ENCODE peak calls at places on chromosomes 7 and 10, in seven cellular contexts. One of them, this sample, is unnamed.

GRCh38 chr10:77236029-77236428 is 401.6 kb downstream of the KCNMA1 start:
- DNase-seq in Kasumi-1: no peak
- DNase-seq in heart left ventricle: no peak
- DNase-seq in renal cortical epithelial cell: no peak
- DNase-seq in astrocyte of the cerebellum: no peak
- DNase-seq in astrocyte of the spinal cord: no peak
- DNase-seq in fibroblast of pulmonary artery: no peak
- DNase-seq in this sample: no peak

GRCh38 chr10:105950410-105950809 is 1214.1 kb downstream of the SORCS1 start:
- DNase-seq in fibroblast of pulmonary artery: peak; percentile 71
- DNase-seq in renal cortical epithelial cell: peak; percentile 45
- DNase-seq in heart left ventricle: no peak
- DNase-seq in astrocyte of the spinal cord: peak; percentile 50
- DNase-seq in astrocyte of the cerebellum: peak; percentile 26
- DNase-seq in Kasumi-1: peak; percentile 78
- DNase-seq in this sample: peak; percentile 73

GRCh38 chr7:141073173-141073640 is 657 bp upstream of the TMEM178B start:
- DNase-seq in astrocyte of the cerebellum: no peak
- DNase-seq in renal cortical epithelial cell: peak; percentile 25
- DNase-seq in heart left ventricle: peak; percentile 72
- DNase-seq in astrocyte of the spinal cord: peak; percentile 54
- DNase-seq in Kasumi-1: peak; percentile 12
- DNase-seq in fibroblast of pulmonary artery: peak; percentile 41
- DNase-seq in this sample: peak; percentile 44

GRCh38 chr10:131129544-131129943 is 182.0 kb downstream of the TCERG1L start:
- DNase-seq in renal cortical epithelial cell: no peak
- DNase-seq in heart left ventricle: no peak
- DNase-seq in astrocyte of the cerebellum: no peak
- DNase-seq in Kasumi-1: no peak
- DNase-seq in fibroblast of pulmonary artery: no peak
- DNase-seq in astrocyte of the spinal cord: no peak
- DNase-seq in this sample: no peak

GRCh38 chr10:103695584-103696005 is 159.8 kb downstream of the SH3PXD2A start:
- DNase-seq in astrocyte of the cerebellum: no peak
- DNase-seq in Kasumi-1: no peak
- DNase-seq in renal cortical epithelial cell: no peak
- DNase-seq in fibroblast of pulmonary artery: peak; percentile 77
- DNase-seq in astrocyte of the spinal cord: peak; percentile 26
- DNase-seq in heart left ventricle: no peak
- DNase-seq in this sample: peak; percentile 83

GRCh38 chr10:124414077-124414476 is 4.6 kb downstream of the OAT start:
- DNase-seq in fibroblast of pulmonary artery: peak; percentile 64
- DNase-seq in astrocyte of the spinal cord: peak; percentile 11
- DNase-seq in renal cortical epithelial cell: peak; percentile 19
- DNase-seq in heart left ventricle: no peak
- DNase-seq in Kasumi-1: no peak
- DNase-seq in astrocyte of the cerebellum: no peak
- DNase-seq in this sample: peak; percentile 18

GRCh38 chr7:37728747-37729146 is 45.2 kb downstream of the GPR141 start:
- DNase-seq in astrocyte of the spinal cord: no peak
- DNase-seq in fibroblast of pulmonary artery: no peak
- DNase-seq in astrocyte of the cerebellum: no peak
- DNase-seq in heart left ventricle: no peak
- DNase-seq in renal cortical epithelial cell: peak; percentile 77
- DNase-seq in Kasumi-1: no peak
- DNase-seq in this sample: no peak

GRCh38 chr10:42690449-42691360 is 52.3 kb upstream of the ZNF33B start:
- DNase-seq in renal cortical epithelial cell: no peak
- DNase-seq in astrocyte of the cerebellum: no peak
- DNase-seq in heart left ventricle: no peak
- DNase-seq in astrocyte of the spinal cord: no peak
- DNase-seq in Kasumi-1: no peak
- DNase-seq in fibroblast of pulmonary artery: no peak
- DNase-seq in this sample: no peak

GRCh38 chr7:44196450-44196872 is 4.3 kb upstream of the YKT6 start:
- DNase-seq in Kasumi-1: peak; percentile 77
- DNase-seq in heart left ventricle: no peak
- DNase-seq in renal cortical epithelial cell: peak; percentile 49
- DNase-seq in astrocyte of the cerebellum: peak; percentile 24
- DNase-seq in fibroblast of pulmonary artery: peak; percentile 69
- DNase-seq in astrocyte of the spinal cord: peak; percentile 54
- DNase-seq in this sample: peak; percentile 73

GRCh38 chr7:78620931-78621330 is 822.4 kb downstream of the PHTF2 start:
- DNase-seq in renal cortical epithelial cell: peak; percentile 43
- DNase-seq in fibroblast of pulmonary artery: peak; percentile 13
- DNase-seq in Kasumi-1: no peak
- DNase-seq in heart left ventricle: no peak
- DNase-seq in astrocyte of the cerebellum: peak; percentile 11
- DNase-seq in astrocyte of the spinal cord: peak; percentile 6
- DNase-seq in this sample: peak; percentile 16

GRCh38 chr7:6254891-6255290 is 17.5 kb downstream of the CYTH3 start:
- DNase-seq in heart left ventricle: no peak
- DNase-seq in astrocyte of the cerebellum: no peak
- DNase-seq in Kasumi-1: no peak
- DNase-seq in fibroblast of pulmonary artery: peak; percentile 33
- DNase-seq in astrocyte of the spinal cord: no peak
- DNase-seq in renal cortical epithelial cell: no peak
- DNase-seq in this sample: no peak

GRCh38 chr7:40297741-40298311 is 163.0 kb downstream of the SUGCT start:
- DNase-seq in fibroblast of pulmonary artery: peak; percentile 77
- DNase-seq in renal cortical epithelial cell: peak; percentile 56
- DNase-seq in heart left ventricle: no peak
- DNase-seq in Kasumi-1: peak; percentile 40
- DNase-seq in astrocyte of the spinal cord: peak; percentile 64
- DNase-seq in astrocyte of the cerebellum: no peak
- DNase-seq in this sample: peak; percentile 87

GRCh38 chr7:151459726-151460473 is 20.0 kb upstream of the CRYGN start:
- DNase-seq in Kasumi-1: no peak
- DNase-seq in fibroblast of pulmonary artery: peak; percentile 94
- DNase-seq in astrocyte of the cerebellum: peak; percentile 82
- DNase-seq in renal cortical epithelial cell: peak; percentile 87
- DNase-seq in astrocyte of the spinal cord: peak; percentile 88
- DNase-seq in heart left ventricle: peak; percentile 78
- DNase-seq in this sample: peak; percentile 81

GRCh38 chr7:11486271-11486670 is 345.7 kb downstream of the THSD7A start:
- DNase-seq in fibroblast of pulmonary artery: peak; percentile 33
- DNase-seq in heart left ventricle: no peak
- DNase-seq in astrocyte of the spinal cord: no peak
- DNase-seq in Kasumi-1: no peak
- DNase-seq in astrocyte of the cerebellum: no peak
- DNase-seq in renal cortical epithelial cell: peak; percentile 10
- DNase-seq in this sample: peak; percentile 11

GRCh38 chr10:52533986-52534385 is 219.9 kb downstream of the DKK1 start:
- DNase-seq in astrocyte of the cerebellum: no peak
- DNase-seq in Kasumi-1: no peak
- DNase-seq in heart left ventricle: no peak
- DNase-seq in fibroblast of pulmonary artery: no peak
- DNase-seq in renal cortical epithelial cell: no peak
- DNase-seq in astrocyte of the spinal cord: no peak
- DNase-seq in this sample: no peak

GRCh38 chr7:105723582-105723981 is 142.3 kb upstream of the EFCAB10 start:
- DNase-seq in astrocyte of the cerebellum: no peak
- DNase-seq in heart left ventricle: no peak
- DNase-seq in Kasumi-1: no peak
- DNase-seq in renal cortical epithelial cell: no peak
- DNase-seq in fibroblast of pulmonary artery: no peak
- DNase-seq in astrocyte of the spinal cord: no peak
- DNase-seq in this sample: no peak

GRCh38 chr7:2640858-2641257 is 9.1 kb downstream of the TTYH3 start:
- DNase-seq in fibroblast of pulmonary artery: no peak
- DNase-seq in heart left ventricle: peak; percentile 62
- DNase-seq in astrocyte of the cerebellum: no peak
- DNase-seq in Kasumi-1: no peak
- DNase-seq in renal cortical epithelial cell: no peak
- DNase-seq in astrocyte of the spinal cord: no peak
- DNase-seq in this sample: no peak

GRCh38 chr7:117248810-117249209 is 74.0 kb downstream of the WNT2 start:
- DNase-seq in heart left ventricle: no peak
- DNase-seq in astrocyte of the spinal cord: no peak
- DNase-seq in astrocyte of the cerebellum: no peak
- DNase-seq in renal cortical epithelial cell: no peak
- DNase-seq in Kasumi-1: no peak
- DNase-seq in fibroblast of pulmonary artery: no peak
- DNase-seq in this sample: no peak

GRCh38 chr10:71622656-71623055 is 96.9 kb downstream of the C10orf105 start:
- DNase-seq in astrocyte of the cerebellum: no peak
- DNase-seq in astrocyte of the spinal cord: no peak
- DNase-seq in fibroblast of pulmonary artery: no peak
- DNase-seq in Kasumi-1: no peak
- DNase-seq in renal cortical epithelial cell: no peak
- DNase-seq in heart left ventricle: no peak
- DNase-seq in this sample: no peak

GRCh38 chr10:77413231-77413630 is 224.4 kb downstream of the KCNMA1 start:
- DNase-seq in Kasumi-1: no peak
- DNase-seq in astrocyte of the spinal cord: no peak
- DNase-seq in heart left ventricle: no peak
- DNase-seq in astrocyte of the cerebellum: no peak
- DNase-seq in renal cortical epithelial cell: no peak
- DNase-seq in fibroblast of pulmonary artery: no peak
- DNase-seq in this sample: no peak

GRCh38 chr7:128876978-128877755 is 14.5 kb downstream of the ATP6V1F start:
- DNase-seq in astrocyte of the spinal cord: no peak
- DNase-seq in astrocyte of the cerebellum: no peak
- DNase-seq in fibroblast of pulmonary artery: no peak
- DNase-seq in heart left ventricle: peak; percentile 58
- DNase-seq in Kasumi-1: no peak
- DNase-seq in renal cortical epithelial cell: no peak
- DNase-seq in this sample: no peak

GRCh38 chr10:6607187-6607586 is 27.1 kb upstream of the PRKCQ start:
- DNase-seq in astrocyte of the spinal cord: no peak
- DNase-seq in heart left ventricle: no peak
- DNase-seq in Kasumi-1: no peak
- DNase-seq in astrocyte of the cerebellum: no peak
- DNase-seq in fibroblast of pulmonary artery: no peak
- DNase-seq in renal cortical epithelial cell: no peak
- DNase-seq in this sample: no peak

GRCh38 chr10:10792681-10793080 is 225.0 kb upstream of the CELF2 start:
- DNase-seq in astrocyte of the cerebellum: peak; percentile 88
- DNase-seq in astrocyte of the spinal cord: peak; percentile 84
- DNase-seq in heart left ventricle: no peak
- DNase-seq in Kasumi-1: no peak
- DNase-seq in renal cortical epithelial cell: peak; percentile 89
- DNase-seq in fibroblast of pulmonary artery: peak; percentile 95
- DNase-seq in this sample: peak; percentile 95

GRCh38 chr7:157502701-157503111 is 165.9 kb downstream of the DNAJB6 start:
- DNase-seq in heart left ventricle: no peak
- DNase-seq in renal cortical epithelial cell: no peak
- DNase-seq in astrocyte of the spinal cord: peak; percentile 16
- DNase-seq in fibroblast of pulmonary artery: peak; percentile 34
- DNase-seq in astrocyte of the cerebellum: no peak
- DNase-seq in Kasumi-1: peak; percentile 70
- DNase-seq in this sample: peak; percentile 2

GRCh38 chr10:52897162-52897561 is 124.6 kb upstream of the MBL2 start:
- DNase-seq in heart left ventricle: no peak
- DNase-seq in astrocyte of the cerebellum: no peak
- DNase-seq in astrocyte of the spinal cord: no peak
- DNase-seq in fibroblast of pulmonary artery: no peak
- DNase-seq in renal cortical epithelial cell: peak; percentile 40
- DNase-seq in Kasumi-1: no peak
- DNase-seq in this sample: no peak

GRCh38 chr7:78225534-78225933 is 427.0 kb downstream of the PHTF2 start:
- DNase-seq in fibroblast of pulmonary artery: peak; percentile 6
- DNase-seq in renal cortical epithelial cell: no peak
- DNase-seq in astrocyte of the spinal cord: no peak
- DNase-seq in Kasumi-1: no peak
- DNase-seq in heart left ventricle: no peak
- DNase-seq in astrocyte of the cerebellum: no peak
- DNase-seq in this sample: peak; percentile 36

GRCh38 chr7:17130281-17131059 is 168.0 kb upstream of the AHR start:
- DNase-seq in renal cortical epithelial cell: peak; percentile 96
- DNase-seq in Kasumi-1: no peak
- DNase-seq in heart left ventricle: no peak
- DNase-seq in fibroblast of pulmonary artery: peak; percentile 87
- DNase-seq in astrocyte of the cerebellum: peak; percentile 64
- DNase-seq in astrocyte of the spinal cord: peak; percentile 90
- DNase-seq in this sample: peak; percentile 87

GRCh38 chr10:114869500-114869899 is 47.9 kb downstream of the FHIP2A start:
- DNase-seq in fibroblast of pulmonary artery: peak; percentile 88
- DNase-seq in astrocyte of the cerebellum: peak; percentile 87
- DNase-seq in heart left ventricle: no peak
- DNase-seq in astrocyte of the spinal cord: peak; percentile 92
- DNase-seq in Kasumi-1: peak; percentile 20
- DNase-seq in renal cortical epithelial cell: peak; percentile 40
- DNase-seq in this sample: peak; percentile 85